ENCODE peak calls at places on chromosomes 4 and X, in six cellular contexts. M, Q, S, R, C and P are unnamed samples.

GRCh38 chr4:113674251-113674650 is 87.3 kb downstream of the CAMK2D start:
- ATAC-seq in M (peak; percentile 28), Q (peak; percentile 19), S (no peak), R (no peak), C (no peak), P (no peak)

GRCh38 chrX:13692771-13693231 is 3.9 kb downstream of the RAB9A start:
- ATAC-seq in M (no peak), Q (no peak), S (peak; percentile 46), R (no peak), C (no peak), P (no peak)

GRCh38 chr4:2487632-2488031 is 18.7 kb downstream of the RNF4 start:
- ATAC-seq in M (peak; percentile 81), Q (no peak), S (no peak), R (no peak), C (no peak), P (no peak)

GRCh38 chrX:134573683-134574035 is 84.6 kb downstream of the PLAC1 start:
- ATAC-seq in M (no peak), Q (no peak), S (peak; percentile 64), R (no peak), C (no peak), P (no peak)

GRCh38 chrX:85139422-85139821 is 104.2 kb downstream of the SATL1 start:
- ATAC-seq in M (peak; percentile 69), Q (no peak), S (no peak), R (no peak), C (no peak), P (no peak)

GRCh38 chrX:17553961-17554482 is 179.0 kb downstream of the NHS start:
- ATAC-seq in M (no peak), Q (no peak), S (no peak), R (no peak), C (no peak), P (peak; percentile 65)

GRCh38 chrX:50117477-50117876 is 83.3 kb downstream of the AKAP4 start:
- ATAC-seq in M (peak; percentile 58), Q (no peak), S (no peak), R (no peak), C (no peak), P (no peak)

GRCh38 chr4:76736434-76736833 is 161.5 kb downstream of the SOWAHB start:
- ATAC-seq in M (no peak), Q (no peak), S (no peak), R (no peak), C (no peak), P (peak; percentile 8)

GRCh38 chr4:73067971-73068394 is 1.5 kb downstream of the COX18 start:
- ATAC-seq in M (no peak), Q (no peak), S (no peak), R (no peak), C (no peak), P (no peak)

GRCh38 chr4:46999584-46999983 is 6.2 kb upstream of the GABRA4 start:
- ATAC-seq in M (no peak), Q (no peak), S (no peak), R (no peak), C (no peak), P (no peak)

GRCh38 chr4:123816462-123816861 is 419.9 kb downstream of the SPRY1 start:
- ATAC-seq in M (no peak), Q (peak; percentile 22), S (no peak), R (no peak), C (no peak), P (no peak)

GRCh38 chr4:142347241-142347640 is 498.9 kb downstream of the INPP4B start:
- ATAC-seq in M (no peak), Q (no peak), S (no peak), R (no peak), C (no peak), P (no peak)

GRCh38 chr4:139301143-139301820 is at the start of gene NAA15:
- ATAC-seq in M (peak; percentile 91), Q (peak; percentile 98), S (peak; percentile 94), R (peak; percentile 87), C (peak; percentile 95), P (peak; percentile 98)

GRCh38 chr4:118821590-118822293 is 14.2 kb downstream of the SEC24D start:
- ATAC-seq in M (no peak), Q (no peak), S (no peak), R (no peak), C (peak; percentile 79), P (no peak)

GRCh38 chr4:56406151-56406550 is 18.9 kb upstream of the AASDH start:
- ATAC-seq in M (no peak), Q (no peak), S (no peak), R (no peak), C (no peak), P (no peak)

GRCh38 chrX:71106427-71106826 is at the start of gene CXorf65:
- ATAC-seq in M (peak; percentile 3), Q (no peak), S (no peak), R (peak; percentile 3), C (no peak), P (no peak)

GRCh38 chrX:11532291-11533075 is 133.2 kb downstream of the ARHGAP6 start:
- ATAC-seq in M (peak; percentile 42), Q (no peak), S (no peak), R (peak; percentile 90), C (no peak), P (peak; percentile 32)

GRCh38 chr4:42167709-42168108 is 15.3 kb upstream of the BEND4 start:
- ATAC-seq in M (peak; percentile 99), Q (no peak), S (no peak), R (no peak), C (no peak), P (no peak)

GRCh38 chrX:9562851-9563250 is 98.0 kb downstream of the TBL1X start:
- ATAC-seq in M (no peak), Q (no peak), S (peak; percentile 54), R (no peak), C (peak; percentile 33), P (peak; percentile 73)

GRCh38 chrX:12973561-12974216 is 1.2 kb upstream of the TMSB4X start:
- ATAC-seq in M (peak; percentile 3), Q (no peak), S (no peak), R (no peak), C (no peak), P (no peak)

GRCh38 chrX:71100581-71101505 is 5.2 kb downstream of the FOXO4 start:
- ATAC-seq in M (no peak), Q (no peak), S (no peak), R (peak; percentile 27), C (peak; percentile 32), P (no peak)

GRCh38 chr4:6962211-6963041 is 52.8 kb downstream of the TBC1D14 start:
- ATAC-seq in M (no peak), Q (no peak), S (no peak), R (no peak), C (peak; percentile 29), P (no peak)

GRCh38 chr4:82431026-82431745 is 796 bp downstream of the ENOPH1 start:
- ATAC-seq in M (peak; percentile 3), Q (peak; percentile 1), S (peak; percentile 4), R (peak; percentile 6), C (peak; percentile 1), P (no peak)

GRCh38 chr4:112312610-112313239 is 15.6 kb downstream of the ALPK1 start:
- ATAC-seq in M (peak; percentile 97), Q (peak; percentile 43), S (no peak), R (no peak), C (no peak), P (no peak)

GRCh38 chrX:124098089-124098488 is 136.6 kb downstream of the STAG2 start:
- ATAC-seq in M (peak; percentile 65), Q (no peak), S (peak; percentile 49), R (peak; percentile 77), C (no peak), P (no peak)

GRCh38 chr4:184649971-184650855 is 675 bp downstream of the PRIMPOL start:
- ATAC-seq in M (peak; percentile 12), Q (peak; percentile 21), S (peak; percentile 24), R (peak; percentile 39), C (peak; percentile 43), P (no peak)

GRCh38 chr4:78150465-78150864 is 93.3 kb downstream of the FRAS1 start:
- ATAC-seq in M (no peak), Q (no peak), S (no peak), R (no peak), C (peak; percentile 85), P (no peak)

GRCh38 chr4:137124278-137124932 is 407.9 kb downstream of the PCDH18 start:
- ATAC-seq in M (peak; percentile 96), Q (peak; percentile 95), S (peak; percentile 97), R (peak; percentile 39), C (peak; percentile 97), P (peak; percentile 82)

GRCh38 chrX:73267206-73267605 is 52.6 kb upstream of the NAP1L2 start:
- ATAC-seq in M (no peak), Q (no peak), S (no peak), R (no peak), C (no peak), P (no peak)

GRCh38 chr4:108060164-108060563 is 70.5 kb downstream of the HADH start:
- ATAC-seq in M (no peak), Q (no peak), S (peak; percentile 66), R (peak; percentile 60), C (peak; percentile 42), P (no peak)
- TF ChIP-seq CTCF in M (no peak), Q (no peak), S (peak; percentile 32), R (peak; percentile 46), C (peak; percentile 30), P (no peak)

GRCh38 chr4:26287748-26288147 is 33.1 kb upstream of the RBPJ start:
- ATAC-seq in M (peak; percentile 23), Q (no peak), S (no peak), R (no peak), C (no peak), P (no peak)

GRCh38 chr4:26285272-26285671 is 35.5 kb upstream of the RBPJ start:
- ATAC-seq in M (no peak), Q (no peak), S (no peak), R (no peak), C (no peak), P (no peak)

GRCh38 chr4:26289421-26289820 is 31.4 kb upstream of the RBPJ start:
- ATAC-seq in M (no peak), Q (no peak), S (no peak), R (no peak), C (no peak), P (no peak)

GRCh38 chr4:26290276-26290675 is 30.5 kb upstream of the RBPJ start:
- ATAC-seq in M (no peak), Q (no peak), S (no peak), R (no peak), C (no peak), P (no peak)

GRCh38 chr4:26288308-26288982 is 32.4 kb upstream of the RBPJ start:
- ATAC-seq in M (peak; percentile 91), Q (peak; percentile 82), S (no peak), R (no peak), C (no peak), P (peak; percentile 25)
- TF ChIP-seq POLR2A in M (peak; percentile 29), Q (peak; percentile 58), S (no peak), R (no peak), C (no peak), P (no peak)

DNA sequence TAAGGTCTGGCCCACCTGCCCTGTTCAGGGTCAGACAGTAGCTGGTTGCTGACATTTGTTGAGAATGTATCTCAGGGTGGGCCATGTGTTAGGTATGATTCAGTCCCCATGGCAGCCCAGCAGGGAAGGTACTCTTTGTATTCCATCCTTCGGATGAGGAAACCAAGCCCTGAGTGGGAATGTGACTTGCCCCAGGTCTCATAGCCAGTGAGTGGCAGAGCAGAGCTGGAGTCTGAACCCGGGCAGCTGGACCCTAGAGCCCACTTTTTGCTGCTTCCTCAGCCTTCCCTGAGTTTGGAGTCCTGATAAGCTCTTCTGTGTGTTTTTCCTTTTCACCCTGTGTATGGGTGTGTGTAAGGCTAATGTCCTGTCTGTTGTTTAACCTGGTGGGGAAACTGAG is 21.6 kb upstream of the UBA1 start:
- ATAC-seq in M (no peak), Q (no peak), S (no peak), R (no peak), C (no peak), P (no peak)
- TF ChIP-seq POLR2AphosphoS5 in M (no peak), Q (no peak), S (no peak), R (no peak), C (no peak), P (no peak)

GRCh38 chr4:17447675-17448298 is 64.1 kb downstream of the QDPR start:
- ATAC-seq in M (peak; percentile 99), Q (peak; percentile 88), S (peak; percentile 99), R (peak; percentile 99), C (peak; percentile 99), P (peak; percentile 55)
- TF ChIP-seq CTCF in M (peak; percentile 74), Q (peak; percentile 39), S (peak; percentile 75), R (peak; percentile 72), C (peak; percentile 89), P (peak; percentile 50)